ENCODE peak calls at places on chromosomes 2 and 18, in ten cellular contexts. U is activated T-helper 1 cell treated with Interleukin-2 at 50 U/mL for 16 hours; E is ureter; G is lower lobe of right lung; W is adipocyte; Y is endodermal cell; Q is AG08395; X is activated T-cell treated with anti-CD3 and anti-CD28 coated beads for 1 hour; H is activated CD4-positive, alpha-beta T cell treated with anti-CD3 and anti-CD28 coated beads, Interleukin-2, amount 10 ng/mL, durations not matched to agents 7 days and 5 days; V is IMR-90. T is an unnamed sample.

GRCh38 chr2:106294182-106294581 is 100.1 kb upstream of the UXS1 start:
- DNase-seq in U (no peak), E (no peak), G (no peak), W (no peak), Y (no peak), Q (no peak), X (no peak), H (no peak), V (no peak), T (no peak)

GRCh38 chr2:207371877-207372276 is 157.9 kb upstream of the CREB1 start:
- DNase-seq in U (no peak), E (no peak), G (no peak), W (no peak), Y (no peak), Q (no peak), X (no peak), H (no peak), V (no peak), T (no peak)

GRCh38 chr2:160367887-160368286 is 125.7 kb downstream of the RBMS1 start:
- DNase-seq in U (no peak), E (no peak), G (no peak), W (peak), Y (no peak), Q (peak), X (no peak), H (no peak), V (peak), T (no peak)

GRCh38 chr18:12304351-12305210 is 3.5 kb upstream of the TUBB6 start:
- DNase-seq in U (no peak), E (no peak), G (peak), W (no peak), Y (no peak), Q (no peak), X (no peak), H (no peak), V (peak), T (no peak)

GRCh38 chr2:96549967-96550786 is 13.6 kb downstream of the ARID5A start:
- DNase-seq in U (no peak), E (no peak), G (peak), W (no peak), Y (peak), Q (no peak), X (no peak), H (no peak), V (no peak), T (peak)

GRCh38 chr2:227228061-227228667 is 63.7 kb downstream of the COL4A3 start:
- DNase-seq in U (no peak), E (peak), G (no peak), W (no peak), Y (peak), Q (no peak), X (no peak), H (no peak), V (no peak), T (no peak)

GRCh38 chr2:203804766-203805484 is 62.6 kb upstream of the CTLA4 start:
- DNase-seq in U (no peak), E (no peak), G (no peak), W (peak), Y (no peak), Q (no peak), X (no peak), H (no peak), V (peak), T (no peak)

GRCh38 chr2:67752964-67753363 is 309.8 kb downstream of the C1D start:
- DNase-seq in U (no peak), E (no peak), G (no peak), W (peak), Y (no peak), Q (peak), X (no peak), H (no peak), V (peak), T (no peak)

GRCh38 chr18:37561986-37562385 is 3.6 kb downstream of the CELF4 start:
- DNase-seq in U (no peak), E (no peak), G (no peak), W (no peak), Y (no peak), Q (no peak), X (no peak), H (no peak), V (no peak), T (no peak)

GRCh38 chr2:202278944-202279343 is 13.4 kb downstream of the NOP58 start:
- DNase-seq in U (no peak), E (no peak), G (no peak), W (peak), Y (no peak), Q (peak), X (no peak), H (no peak), V (peak), T (peak)

GRCh38 chr2:240060977-240061591 is 7.8 kb upstream of the OR6B3 start:
- DNase-seq in U (no peak), E (no peak), G (no peak), W (peak), Y (peak), Q (peak), X (peak), H (peak), V (peak), T (peak)

GRCh38 chr18:13471495-13471845 is 252.9 kb downstream of the LDLRAD4 start:
- DNase-seq in U (no peak), E (no peak), G (no peak), W (no peak), Y (no peak), Q (no peak), X (no peak), H (no peak), V (no peak), T (no peak)

GRCh38 chr2:169160926-169161481 is 91.6 kb downstream of the DHRS9 start:
- DNase-seq in U (no peak), E (no peak), G (no peak), W (no peak), Y (no peak), Q (no peak), X (no peak), H (no peak), V (no peak), T (no peak)

GRCh38 chr18:45384137-45384998 is 230.9 kb upstream of the SLC14A2 start:
- DNase-seq in U (peak), E (peak), G (no peak), W (peak), Y (peak), Q (peak), X (peak), H (peak), V (peak), T (peak)

GRCh38 chr2:102841107-102841840 is 79.4 kb downstream of the TMEM182 start:
- DNase-seq in U (no peak), E (peak), G (peak), W (peak), Y (peak), Q (peak), X (no peak), H (peak), V (peak), T (peak)

GRCh38 chr2:217340899-217341298 is 481.0 kb upstream of the TNP1 start:
- DNase-seq in U (no peak), E (no peak), G (no peak), W (no peak), Y (no peak), Q (no peak), X (no peak), H (no peak), V (no peak), T (no peak)

GRCh38 chr2:110149330-110150220 is 34.0 kb upstream of the MALL start:
- DNase-seq in U (no peak), E (no peak), G (no peak), W (peak), Y (no peak), Q (peak), X (no peak), H (no peak), V (peak), T (no peak)

GRCh38 chr18:48806551-48807261 is 144.1 kb downstream of the SMAD7 start:
- DNase-seq in U (no peak), E (peak), G (peak), W (peak), Y (peak), Q (peak), X (no peak), H (peak), V (no peak), T (no peak)

GRCh38 chr2:109282360-109282759 is 153.4 kb downstream of the SH3RF3 start:
- DNase-seq in U (no peak), E (no peak), G (no peak), W (no peak), Y (no peak), Q (no peak), X (no peak), H (no peak), V (no peak), T (no peak)

GRCh38 chr2:172178035-172178434 is 75.3 kb upstream of the DLX2 start:
- DNase-seq in U (no peak), E (no peak), G (no peak), W (no peak), Y (no peak), Q (peak), X (no peak), H (no peak), V (peak), T (no peak)

GRCh38 chr2:145277922-145278321 is 758.0 kb upstream of the ZEB2 start:
- DNase-seq in U (no peak), E (no peak), G (no peak), W (peak), Y (no peak), Q (no peak), X (no peak), H (no peak), V (peak), T (no peak)

GRCh38 chr2:11998218-11998617 is 251.8 kb downstream of the LPIN1 start:
- DNase-seq in U (no peak), E (no peak), G (no peak), W (peak), Y (no peak), Q (peak), X (no peak), H (no peak), V (peak), T (no peak)

GRCh38 chr2:104378853-104379374 is 475.0 kb upstream of the POU3F3 start:
- DNase-seq in U (no peak), E (no peak), G (no peak), W (no peak), Y (peak), Q (peak), X (no peak), H (peak), V (no peak), T (peak)

GRCh38 chr2:111652038-111652437 is 232.0 kb downstream of the ANAPC1 start:
- DNase-seq in U (no peak), E (no peak), G (no peak), W (no peak), Y (no peak), Q (no peak), X (no peak), H (no peak), V (no peak), T (no peak)

GRCh38 chr2:205763708-205764501 is 81.6 kb downstream of the NRP2 start:
- DNase-seq in U (no peak), E (no peak), G (peak), W (peak), Y (peak), Q (peak), X (no peak), H (peak), V (peak), T (no peak)